ENCODE peak calls at places on chromosomes 7 and 10, in seven cellular contexts. D is HepG2, O is GM12878, W is HCT116, C is NT2/D1, K is H1, G is K562. M is an unnamed sample.

GRCh38 chr10:32112055-32112454 is 55.8 kb upstream of the KIF5B start:
- DNase-seq in D (peak), O (no peak), W (peak), C (no peak), K (no peak), G (no peak), M (no peak)

GRCh38 chr10:131219584-131219886 is 92.0 kb downstream of the TCERG1L start:
- DNase-seq in D (no peak), O (no peak), W (no peak), C (no peak), K (no peak), G (no peak), M (no peak)

GRCh38 chr10:24208661-24209420 is at the start of gene KIAA1217:
- DNase-seq in D (peak), O (no peak), W (no peak), C (no peak), K (no peak), G (no peak), M (peak)

GRCh38 chr10:59090804-59091203 is 85.6 kb upstream of the PHYHIPL start:
- DNase-seq in D (no peak), O (no peak), W (no peak), C (no peak), K (no peak), G (no peak), M (no peak)

GRCh38 chr10:110944997-110945396 is 25.6 kb downstream of the SHOC2 start:
- DNase-seq in D (no peak), O (no peak), W (no peak), C (no peak), K (no peak), G (no peak), M (no peak)

GRCh38 chr7:34991938-34992840 is 45.1 kb downstream of the DPY19L1 start:
- DNase-seq in D (no peak), O (peak), W (peak), C (no peak), K (no peak), G (no peak), M (no peak)

GRCh38 chr7:157555308-157555707 is 218.5 kb downstream of the DNAJB6 start:
- DNase-seq in D (peak), O (no peak), W (no peak), C (no peak), K (no peak), G (no peak), M (no peak)

GRCh38 chr10:89206402-89207180 is 526 bp downstream of the CH25H start:
- DNase-seq in D (no peak), O (no peak), W (no peak), C (no peak), K (no peak), G (no peak), M (peak)

GRCh38 chr7:55192718-55193117 is 172.4 kb upstream of the LANCL2 start:
- DNase-seq in D (no peak), O (no peak), W (no peak), C (no peak), K (no peak), G (no peak), M (peak)

GRCh38 chr10:71811351-71811750 is 38.0 kb upstream of the VSIR start:
- DNase-seq in D (no peak), O (no peak), W (no peak), C (no peak), K (no peak), G (no peak), M (no peak)

GRCh38 chr10:115774721-115775120 is 498.3 kb downstream of the GFRA1 start:
- DNase-seq in D (no peak), O (no peak), W (no peak), C (no peak), K (no peak), G (no peak), M (no peak)

GRCh38 chr7:136956232-136956631 is 87.8 kb downstream of the CHRM2 start:
- DNase-seq in D (no peak), O (no peak), W (no peak), C (no peak), K (no peak), G (no peak), M (no peak)

GRCh38 chr10:55263327-55263726 is 462.3 kb upstream of the PCDH15 start:
- DNase-seq in D (no peak), O (no peak), W (no peak), C (no peak), K (no peak), G (no peak), M (no peak)

GRCh38 chr10:7475954-7476353 is 65.1 kb upstream of the SFMBT2 start:
- DNase-seq in D (no peak), O (no peak), W (no peak), C (no peak), K (no peak), G (no peak), M (no peak)

GRCh38 chr10:120969219-120969645 is 118.1 kb downstream of the WDR11 start:
- DNase-seq in D (no peak), O (peak), W (no peak), C (no peak), K (no peak), G (no peak), M (no peak)

GRCh38 chr7:85719981-85720963 is 533.4 kb upstream of the SEMA3D start:
- DNase-seq in D (no peak), O (no peak), W (no peak), C (no peak), K (no peak), G (no peak), M (no peak)

GRCh38 chr10:82934429-82934828 is 1059.4 kb downstream of the NRG3 start:
- DNase-seq in D (no peak), O (no peak), W (no peak), C (peak), K (no peak), G (no peak), M (peak)

GRCh38 chr7:135147341-135147898 is 452 bp upstream of the TMEM140 start:
- DNase-seq in D (no peak), O (no peak), W (no peak), C (no peak), K (no peak), G (no peak), M (no peak)

GRCh38 chr10:110918633-110919348 is at the start of gene BBIP1:
- DNase-seq in D (peak), O (peak), W (peak), C (peak), K (peak), G (no peak), M (peak)

GRCh38 chr10:97321032-97321806 is 2.1 kb downstream of the FRAT1 start:
- DNase-seq in D (no peak), O (no peak), W (no peak), C (no peak), K (no peak), G (no peak), M (no peak)

GRCh38 chr7:16708980-16709379 is 44.6 kb upstream of the TSPAN13 start:
- DNase-seq in D (no peak), O (no peak), W (no peak), C (no peak), K (no peak), G (no peak), M (no peak)

GRCh38 chr7:98180751-98181150 is 30.5 kb upstream of the BHLHA15 start:
- DNase-seq in D (no peak), O (no peak), W (no peak), C (no peak), K (no peak), G (no peak), M (no peak)

GRCh38 chr7:157875230-157876179 is 538.7 kb downstream of the DNAJB6 start:
- DNase-seq in D (no peak), O (no peak), W (peak), C (peak), K (no peak), G (peak), M (peak)

GRCh38 chr7:6026011-6026819 is 5.0 kb upstream of the ANKRD61 start:
- DNase-seq in D (peak), O (peak), W (no peak), C (peak), K (peak), G (peak), M (peak)

GRCh38 chr7:132930881-132931280 is 151.0 kb downstream of the CHCHD3 start:
- DNase-seq in D (peak), O (no peak), W (no peak), C (peak), K (no peak), G (peak), M (no peak)

GRCh38 chr7:5692112-5692844 is 89.2 kb downstream of the RNF216 start:
- DNase-seq in D (peak), O (no peak), W (no peak), C (no peak), K (no peak), G (no peak), M (peak)

GRCh38 chr10:21534611-21535493 is 820 bp downstream of the MLLT10 start:
- DNase-seq in D (peak), O (no peak), W (no peak), C (no peak), K (no peak), G (peak), M (peak)

GRCh38 chr10:30219977-30220751 is 128.9 kb downstream of the MTPAP start:
- DNase-seq in D (peak), O (no peak), W (no peak), C (no peak), K (no peak), G (no peak), M (no peak)

GRCh38 chr7:111855161-111855841 is 293.0 kb upstream of the IMMP2L start:
- DNase-seq in D (peak), O (peak), W (peak), C (peak), K (no peak), G (no peak), M (peak)

GRCh38 chr10:59859570-59859969 is 46.8 kb downstream of the CCDC6 start:
- DNase-seq in D (no peak), O (no peak), W (no peak), C (no peak), K (no peak), G (no peak), M (no peak)

GRCh38 chr7:138226001-138226476 is 149.8 kb downstream of the AKR1D1 start:
- DNase-seq in D (peak), O (no peak), W (no peak), C (no peak), K (no peak), G (no peak), M (peak)

GRCh38 chr7:96026606-96027005 is 254.3 kb downstream of the DYNC1I1 start:
- DNase-seq in D (no peak), O (no peak), W (no peak), C (no peak), K (no peak), G (no peak), M (no peak)

GRCh38 chr10:93081834-93082233 is 8.1 kb downstream of the CYP26A1 start:
- DNase-seq in D (peak), O (no peak), W (no peak), C (no peak), K (no peak), G (no peak), M (no peak)

GRCh38 chr10:59517961-59518360 is 155.6 kb upstream of the FAM13C start:
- DNase-seq in D (no peak), O (no peak), W (no peak), C (no peak), K (no peak), G (no peak), M (no peak)

GRCh38 chr7:102925962-102926825 is 13.4 kb downstream of the LRRC17 start:
- DNase-seq in D (no peak), O (no peak), W (no peak), C (no peak), K (no peak), G (no peak), M (peak)

GRCh38 chr10:67789769-67790168 is 48.2 kb downstream of the DNAJC12 start:
- DNase-seq in D (no peak), O (no peak), W (no peak), C (no peak), K (no peak), G (no peak), M (no peak)
- TF ChIP-seq YY1 in D (no peak), O (no peak), W (no peak), C (no peak), K (no peak), G (no peak), M (no peak)

DNA sequence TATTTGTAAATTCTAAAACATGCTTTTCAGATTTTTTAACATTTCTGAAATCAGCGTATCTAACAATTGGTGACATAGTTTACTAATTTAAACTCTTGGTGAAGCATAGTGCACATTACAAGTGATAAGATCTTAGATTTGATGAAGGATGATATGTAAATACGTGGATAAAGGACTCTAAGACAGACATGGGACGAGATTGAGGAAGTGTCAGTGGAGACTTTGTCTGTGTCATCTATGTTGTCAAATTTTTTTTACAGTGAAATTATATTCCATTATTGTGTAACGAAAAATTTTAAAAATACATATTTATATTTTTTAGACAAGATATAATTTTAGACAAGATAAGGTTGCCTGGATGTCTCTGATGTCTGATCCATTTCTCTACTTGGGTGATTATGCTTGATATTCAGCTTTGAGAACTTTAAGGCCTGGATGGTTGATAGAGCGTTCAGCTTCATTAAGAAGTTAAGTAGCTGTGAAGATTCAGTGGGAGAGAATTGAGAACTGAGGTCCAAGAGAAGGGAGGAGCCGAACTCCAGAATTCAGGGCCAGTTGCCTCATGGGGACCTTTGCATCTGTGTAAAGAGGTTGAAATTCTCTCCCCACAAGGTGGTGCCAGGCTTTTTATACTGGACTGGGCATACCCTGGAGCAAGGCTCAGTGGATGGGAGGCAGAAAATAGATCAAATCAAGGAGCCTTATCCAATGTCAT is 62.7 kb downstream of the KAT6B start:
- DNase-seq in D (peak), O (no peak), W (peak), C (no peak), K (no peak), G (no peak), M (no peak)
- TF ChIP-seq YY1 in D (no peak), O (no peak), W (no peak), C (no peak), K (no peak), G (no peak), M (no peak)

GRCh38 chr10:86179961-86180360 is 186.6 kb downstream of the GRID1 start:
- DNase-seq in D (no peak), O (no peak), W (no peak), C (no peak), K (no peak), G (no peak), M (no peak)
- TF ChIP-seq YY1 in D (no peak), O (no peak), W (no peak), C (no peak), K (no peak), G (no peak), M (no peak)

DNA sequence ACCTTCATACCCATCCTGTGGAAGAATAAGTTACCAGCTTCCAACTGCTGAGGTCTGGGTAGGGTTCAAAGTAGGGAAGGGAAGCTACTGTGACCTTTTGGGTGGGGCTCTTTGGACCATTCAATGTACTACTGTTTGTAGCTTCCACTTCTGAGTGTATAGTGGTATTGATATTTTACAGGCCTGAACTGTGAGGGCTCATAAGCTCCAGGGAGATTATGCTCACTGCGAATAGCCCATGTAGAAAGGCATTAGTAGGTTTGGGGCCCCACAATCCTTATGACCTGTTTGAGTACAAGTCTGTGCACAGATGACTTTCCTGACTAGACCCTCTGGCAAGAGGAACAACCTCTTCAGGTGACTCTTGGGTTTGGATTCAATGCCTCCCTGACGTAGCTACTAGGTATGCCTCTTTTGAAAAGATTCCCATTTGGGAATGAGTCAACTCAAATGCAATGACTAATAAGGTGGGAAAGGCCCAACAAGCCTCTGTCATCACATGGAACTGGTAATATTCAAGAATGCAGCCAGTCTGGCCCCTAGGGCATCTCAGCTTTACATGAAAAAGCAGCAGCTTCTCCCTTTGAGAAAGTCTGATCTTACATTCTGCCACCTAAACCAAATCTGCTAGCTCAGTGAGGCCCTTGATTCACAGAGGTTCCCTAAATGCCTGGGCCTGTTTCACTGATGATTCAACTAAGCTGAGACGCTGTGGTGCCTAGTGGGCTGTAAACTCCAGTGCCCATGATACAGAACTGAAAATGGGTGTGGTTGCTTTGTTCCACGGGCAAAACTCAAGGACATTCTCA is 79.8 kb downstream of the ABI1 start:
- DNase-seq in D (no peak), O (peak), W (peak), C (peak), K (peak), G (no peak), M (no peak)
- TF ChIP-seq YY1 in D (no peak), O (no peak), W (no peak), C (no peak), K (no peak), G (no peak), M (no peak)

DNA sequence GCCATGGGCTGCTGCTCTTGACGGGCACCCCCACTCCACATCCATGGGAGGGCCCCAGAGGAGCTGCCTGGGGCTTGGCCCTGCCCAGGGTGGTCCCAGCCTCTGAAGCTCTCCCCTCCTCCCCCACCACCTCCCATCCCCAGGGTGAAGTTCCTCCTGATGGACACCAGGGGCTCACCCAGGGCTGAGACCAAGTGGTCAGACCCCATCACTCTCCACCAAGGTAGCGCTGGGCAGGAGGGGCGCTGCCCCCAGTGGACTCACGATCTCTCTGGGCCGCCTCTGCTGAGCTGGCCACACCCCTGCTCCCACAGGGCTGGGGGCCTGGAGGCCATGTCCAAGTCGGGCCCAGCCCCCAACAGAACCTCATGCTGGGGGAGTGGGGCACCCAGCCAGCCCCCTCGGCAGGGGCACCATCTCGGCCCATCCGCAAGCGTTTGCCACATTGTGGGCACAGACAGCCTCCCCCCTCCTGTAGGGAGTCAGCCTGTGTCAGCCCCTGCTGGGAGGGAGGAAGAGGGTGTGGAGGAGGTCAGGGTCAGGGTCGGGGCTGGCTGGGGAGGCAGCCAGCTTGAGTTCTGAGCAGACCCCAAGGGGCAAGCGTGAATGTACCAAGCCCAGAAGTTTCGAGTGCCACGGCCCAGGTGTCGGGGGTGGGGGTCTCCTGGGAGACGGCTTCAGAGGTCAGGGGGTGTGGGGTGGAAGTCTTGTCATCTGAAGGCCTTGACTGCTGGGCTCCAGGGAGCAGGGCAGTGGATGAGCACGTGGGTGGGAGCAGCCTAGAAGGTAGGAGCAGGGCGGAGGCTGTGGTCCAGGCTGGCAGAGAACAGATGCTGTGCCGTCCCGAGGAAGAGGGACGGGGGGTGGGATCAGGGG is 2.8 kb downstream of the UPK3B start:
- DNase-seq in D (peak), O (no peak), W (peak), C (no peak), K (no peak), G (peak), M (peak)
- TF ChIP-seq YY1 in D (peak), O (no peak), W (no peak), C (no peak), K (no peak), G (no peak), M (no peak)

DNA sequence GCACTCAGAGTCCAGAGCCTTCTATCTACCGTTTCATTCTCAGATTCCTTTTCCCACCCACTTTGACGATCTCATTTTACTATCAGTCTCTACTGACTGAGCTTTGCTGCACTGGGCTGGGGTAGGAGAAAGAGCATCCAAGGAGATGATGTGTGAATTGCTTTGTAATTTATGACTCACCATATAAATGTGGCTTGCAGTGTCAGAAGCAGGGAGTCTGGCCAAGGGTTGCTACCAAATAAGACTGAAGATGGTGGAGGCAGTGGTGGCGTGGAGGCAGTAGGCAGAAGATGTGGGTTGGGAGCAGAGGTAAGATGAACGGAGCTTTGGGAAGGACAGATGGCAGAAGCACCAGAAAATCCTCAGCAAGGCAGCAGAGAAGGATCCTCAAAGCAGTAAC is 73.3 kb upstream of the AGK start:
- DNase-seq in D (no peak), O (no peak), W (no peak), C (no peak), K (no peak), G (no peak), M (no peak)
- TF ChIP-seq YY1 in D (no peak), O (no peak), W (no peak), C (no peak), K (no peak), G (no peak), M (no peak)

DNA sequence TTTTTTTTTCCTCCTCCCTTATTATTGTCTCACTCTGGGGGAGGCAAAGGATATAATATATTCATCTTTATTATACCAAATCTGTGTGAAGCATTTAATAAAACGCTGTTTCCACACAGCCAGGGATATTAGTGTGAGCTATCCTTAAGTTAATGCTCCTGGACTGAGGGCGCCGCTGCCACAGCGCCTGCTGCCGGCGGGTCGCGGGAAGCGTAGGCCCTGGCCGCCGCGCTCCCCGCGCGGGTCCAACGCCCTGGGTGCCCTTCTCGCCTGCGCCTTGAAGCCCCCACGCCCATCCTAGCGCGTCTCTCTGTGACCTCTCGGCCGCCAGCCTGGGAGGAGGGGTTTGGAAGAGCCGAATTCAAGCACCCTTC is 9.5 kb upstream of the LBX1 start:
- DNase-seq in D (no peak), O (no peak), W (peak), C (no peak), K (no peak), G (peak), M (no peak)
- TF ChIP-seq YY1 in D (no peak), O (no peak), W (peak), C (no peak), K (no peak), G (no peak), M (no peak)

GRCh38 chr10:124679401-124679800 is 64.8 kb downstream of the FAM53B start:
- DNase-seq in D (no peak), O (no peak), W (no peak), C (no peak), K (no peak), G (no peak), M (no peak)
- TF ChIP-seq YY1 in D (no peak), O (no peak), W (no peak), C (no peak), K (no peak), G (no peak), M (no peak)

M was measured in SK-N-SH.